ENCODE peak calls at places on chromosomes 1 and 21, in seven cellular contexts. T is activated CD8-positive, alpha-beta memory T cell treated with anti-CD3 and anti-CD28 coated beads for 4 hours; H is GM18507; S is EH; Z is activated naive CD4-positive, alpha-beta T cell treated with anti-CD3 and anti-CD28 coated beads for 36 hours; Q is LoVo; A is adipocyte. M is an unnamed sample.
A peak's percentile ranks its signal among the peaks of the same experiment; 100 is the strongest.

GRCh38 chr1:210815641-210816040 is 318.3 kb downstream of the KCNH1 start:
- DNase-seq in Q (no peak), S (no peak), A (no peak), H (no peak), Z (no peak), T (no peak), M (no peak)

GRCh38 chr1:205703072-205703471 is 22.8 kb upstream of the SLC45A3 start:
- DNase-seq in Z (no peak), Q (no peak), A (no peak), H (no peak), S (no peak), T (no peak), M (no peak)

GRCh38 chr1:33255347-33256311 is 663 bp upstream of the ZNF362 start:
- DNase-seq in T (no peak), Z (peak; percentile 66), A (peak; percentile 57), H (peak; percentile 15), Q (no peak), S (peak; percentile 73), M (peak; percentile 70)

GRCh38 chr1:241639040-241639652 is 1.0 kb downstream of the CHML start:
- DNase-seq in Q (peak; percentile 12), S (peak; percentile 61), H (no peak), Z (no peak), T (no peak), A (peak; percentile 35), M (no peak)

GRCh38 chr21:45136927-45137611 is 62.7 kb downstream of the ADARB1 start:
- DNase-seq in Q (peak; percentile 74), H (peak; percentile 57), A (peak; percentile 94), Z (peak; percentile 85), T (no peak), S (peak; percentile 88), M (peak; percentile 79)

GRCh38 chr21:37904879-37905278 is 11.4 kb downstream of the KCNJ6 start:
- DNase-seq in Q (no peak), S (no peak), A (no peak), T (no peak), Z (no peak), H (no peak), M (no peak)

GRCh38 chr1:76501576-76502219 is 365.6 kb upstream of the ST6GALNAC5 start:
- DNase-seq in Z (peak; percentile 11), S (no peak), H (no peak), A (no peak), T (no peak), Q (no peak), M (no peak)

GRCh38 chr21:36854391-36854790 is 112.1 kb downstream of the HLCS start:
- DNase-seq in H (peak; percentile 11), T (no peak), Q (no peak), S (peak; percentile 50), Z (peak; percentile 26), A (peak; percentile 22), M (no peak)

GRCh38 chr1:208159542-208160258 is 84.5 kb downstream of the PLXNA2 start:
- DNase-seq in T (no peak), Z (no peak), Q (no peak), S (peak; percentile 92), A (peak; percentile 91), H (no peak), M (no peak)

M was measured in frontal cortex.